ENCODE peak calls at places on chromosomes 1 and 21, in four cellular contexts. W is MM.1S, N is esophagus squamous epithelium, J is tibial artery. D is an unnamed sample.
A peak's percentile ranks its signal among the peaks of the same experiment; 100 is the strongest.

GRCh38 chr1:117467336-117467735 is 100.1 kb downstream of the MAN1A2 start:
- DNase-seq in N (no peak), W (no peak), J (no peak), D (no peak)

GRCh38 chr1:14627608-14628489 is 29.4 kb downstream of the KAZN start:
- DNase-seq in N (no peak), W (no peak), J (no peak), D (no peak)

GRCh38 chr1:192844360-192844759 is 35.5 kb downstream of the RGS2 start:
- DNase-seq in N (no peak), J (no peak), W (no peak), D (no peak)

GRCh38 chr1:156815307-156815826 is 1.3 kb downstream of the SH2D2A start:
- DNase-seq in N (no peak), W (no peak), J (peak; percentile 72), D (no peak)

GRCh38 chr1:71638081-71638766 is 557.4 kb upstream of the ZRANB2 start:
- DNase-seq in W (no peak), N (no peak), J (no peak), D (no peak)

GRCh38 chr1:39501666-39502065 is 10.2 kb downstream of the BMP8A start:
- DNase-seq in N (no peak), J (no peak), W (no peak), D (no peak)

GRCh38 chr21:46665566-46665965 is 30.1 kb downstream of the PRMT2 start:
- DNase-seq in W (no peak), J (no peak), N (no peak), D (no peak)

GRCh38 chr1:245311887-245312286 is 157.1 kb downstream of the KIF26B start:
- DNase-seq in N (no peak), J (no peak), W (no peak), D (no peak)

GRCh38 chr1:180951881-180952656 is 39.4 kb downstream of the KIAA1614 start:
- DNase-seq in W (no peak), J (no peak), N (no peak), D (no peak)

GRCh38 chr1:193234523-193234922 is 48.1 kb upstream of the B3GALT2 start:
- DNase-seq in W (no peak), N (no peak), J (no peak), D (no peak)

GRCh38 chr1:203215573-203215972 is 13.9 kb downstream of the CHIT1 start:
- DNase-seq in N (no peak), J (no peak), W (no peak), D (no peak)

GRCh38 chr21:25735895-25736597 is 1.3 kb downstream of the GABPA start:
- DNase-seq in N (no peak), J (no peak), W (peak; percentile 11), D (no peak)

GRCh38 chr1:66422804-66423203 is 111.1 kb upstream of the SGIP1 start:
- DNase-seq in W (no peak), N (no peak), J (no peak), D (no peak)

GRCh38 chr1:232529747-232530146 is 100.2 kb downstream of the SIPA1L2 start:
- DNase-seq in N (no peak), W (no peak), J (no peak), D (no peak)

GRCh38 chr1:38815903-38816627 is 43.5 kb downstream of the RRAGC start:
- DNase-seq in N (no peak), J (no peak), W (peak; percentile 77), D (no peak)

GRCh38 chr21:33915368-33916199 is at the start of gene ATP5PO:
- DNase-seq in J (peak; percentile 97), N (peak; percentile 83), W (peak; percentile 100), D (peak; percentile 99)

GRCh38 chr1:201309420-201309819 is 26.1 kb downstream of the PKP1 start:
- DNase-seq in J (peak; percentile 57), N (no peak), W (peak; percentile 58), D (no peak)

GRCh38 chr1:204975568-204976235 is 67.3 kb upstream of the CNTN2 start:
- DNase-seq in W (peak; percentile 53), J (no peak), N (no peak), D (no peak)

GRCh38 chr1:115564201-115564600 is 77.6 kb upstream of the VANGL1 start:
- DNase-seq in N (no peak), W (no peak), J (no peak), D (no peak)
- H3K4me3 ChIP-seq in N (no peak overlapping the region), W (no peak overlapping the region), J (no peak overlapping the region), D (no peak overlapping the region)

GRCh38 chr1:229710746-229711145 is 84.7 kb downstream of the URB2 start:
- DNase-seq in N (no peak), W (no peak), J (no peak), D (no peak)
- TF ChIP-seq CTCF in N (no peak), W (no peak), J (no peak), D (no peak)

DNA sequence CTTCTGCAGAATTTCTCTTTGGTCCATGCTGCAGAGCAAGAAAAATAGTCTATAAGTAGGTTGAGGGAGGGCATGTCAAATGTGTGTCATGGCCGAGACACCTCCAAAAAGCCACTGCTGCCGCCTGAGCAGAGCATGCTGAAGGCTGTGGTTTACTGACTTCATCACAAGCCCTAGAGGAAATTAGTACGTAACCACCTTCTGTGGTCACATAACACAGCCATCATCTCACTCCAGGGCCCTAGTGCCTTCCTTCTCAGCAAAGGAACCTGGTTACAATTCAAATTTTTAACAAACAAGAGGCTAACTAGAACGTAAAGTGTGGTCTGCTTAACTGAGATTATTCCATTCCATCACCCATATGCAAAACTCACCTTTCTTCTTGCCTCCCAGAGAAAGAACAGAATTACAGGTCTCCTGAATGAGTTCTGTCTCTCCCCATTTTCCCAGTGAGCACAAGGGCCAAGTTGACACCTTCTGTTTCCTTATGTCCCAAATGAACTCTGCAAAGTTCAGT is at the start of gene PTPN22:
- DNase-seq in W (peak; percentile 58), N (no peak), J (peak; percentile 31), D (no peak)
- H3K27ac ChIP-seq in W (peak within 1 kb of the TSS; percentile 58), N (peak within 1 kb of the TSS; percentile 71), J (no peak within 1 kb of the TSS), D (peak within 1 kb of the TSS; percentile 69)

GRCh38 chr21:17370263-17370662 is 142.6 kb upstream of the CXADR start:
- DNase-seq in J (no peak), W (no peak), N (no peak), D (no peak)

GRCh38 chr21:17370750-17371325 is 142.0 kb upstream of the CXADR start:
- DNase-seq in J (no peak), W (no peak), N (no peak), D (no peak)

GRCh38 chr21:17371470-17371869 is 141.4 kb upstream of the CXADR start:
- DNase-seq in W (no peak), J (no peak), N (no peak), D (no peak)

GRCh38 chr21:17368748-17369363 is 144.0 kb upstream of the CXADR start:
- DNase-seq in N (no peak), W (no peak), J (no peak), D (no peak)

DNA sequence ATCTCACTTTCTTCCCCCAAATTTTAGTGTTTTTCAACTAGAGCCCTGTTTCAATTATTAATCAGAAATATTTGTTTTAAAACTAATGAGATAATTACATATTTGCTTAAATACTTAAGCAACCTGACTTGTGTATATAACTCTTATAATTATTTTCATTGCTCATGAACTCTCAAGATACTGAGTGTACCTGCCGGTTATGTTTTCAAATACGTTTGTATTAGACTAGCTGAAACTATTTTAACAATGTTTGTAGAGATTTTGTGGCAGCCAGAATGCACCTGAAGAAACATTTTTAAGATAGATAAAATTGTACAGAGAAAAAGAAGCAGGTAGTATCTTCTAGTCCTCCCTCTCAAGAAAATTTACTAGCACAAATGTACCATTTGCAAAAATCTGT is 140.6 kb upstream of the CXADR start:
- DNase-seq in N (no peak), J (no peak), W (no peak), D (no peak)
- H3K4me3 ChIP-seq in N (no peak overlapping the region), J (no peak overlapping the region), W (no peak overlapping the region), D (no peak overlapping the region)

DNA sequence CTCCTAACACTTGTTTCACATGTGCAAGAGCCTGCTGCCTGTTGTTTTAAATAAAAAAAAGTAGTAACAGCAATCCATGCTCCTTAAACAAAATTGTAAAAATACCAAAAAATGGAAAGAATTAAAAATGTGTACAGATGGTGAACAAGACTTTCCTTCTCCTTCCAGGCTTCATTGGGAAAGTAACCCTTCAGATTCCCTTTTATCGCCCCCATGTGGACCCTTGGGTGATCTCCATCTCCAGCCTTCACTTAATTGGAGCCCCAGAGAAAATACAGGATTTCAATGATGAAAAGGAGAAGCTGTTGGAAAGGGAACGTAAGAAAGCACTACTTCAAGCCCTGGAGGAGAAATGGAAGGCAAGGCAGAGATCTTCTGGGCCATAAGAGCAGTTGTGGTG is 14.2 kb downstream of the VPS13D start:
- DNase-seq in W (no peak), J (no peak), N (no peak), D (no peak)
- TF ChIP-seq CTCF in W (peak; percentile 30), J (no peak), N (peak; percentile 21), D (no peak)

DNA sequence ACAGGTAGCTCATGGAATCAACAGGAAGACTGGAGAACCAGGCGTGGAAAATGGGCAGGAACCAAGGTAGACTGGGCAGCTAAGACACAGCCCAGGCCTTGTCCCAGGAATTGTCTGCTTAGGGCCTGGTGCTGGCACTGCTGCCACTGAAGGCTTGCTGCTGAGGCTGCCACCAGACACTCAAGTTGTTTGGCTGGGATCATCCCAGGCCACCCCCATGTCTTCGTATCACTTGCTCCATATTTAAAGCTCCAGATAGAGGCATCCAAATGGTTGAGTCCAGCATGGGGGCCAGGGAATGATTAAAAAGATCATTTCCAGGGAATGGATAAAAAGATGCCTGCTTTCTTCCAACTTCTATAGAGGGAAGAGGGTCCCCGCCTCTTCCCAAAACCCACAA is 107.4 kb upstream of the GADD45A start:
- DNase-seq in J (no peak), W (no peak), N (no peak), D (no peak)
- H3K27ac ChIP-seq in J (no peak overlapping the region), W (no peak overlapping the region), N (no peak overlapping the region), D (no peak overlapping the region)

GRCh38 chr1:43284711-43285110 is 670 bp downstream of the C1orf210 start:
- DNase-seq in N (no peak), J (no peak), W (no peak), D (no peak)

GRCh38 chr1:43286115-43286514 is 734 bp upstream of the C1orf210 start:
- DNase-seq in J (no peak), N (no peak), W (no peak), D (no peak)

GRCh38 chr1:43285269-43285986 is at the start of gene C1orf210:
- DNase-seq in W (no peak), N (no peak), J (no peak), D (no peak)

GRCh38 chr1:43288058-43288784 is 2.8 kb upstream of the C1orf210 start:
- DNase-seq in J (no peak), N (no peak), W (no peak), D (no peak)

GRCh38 chr1:43286533-43286932 is 1.2 kb upstream of the C1orf210 start:
- DNase-seq in N (no peak), J (no peak), W (no peak), D (no peak)
- H3K4me3 ChIP-seq in N (no peak overlapping the region), J (no peak overlapping the region), W (no peak overlapping the region), D (no peak overlapping the region)

D was measured in coronary artery.